ENCODE peak calls at places on chromosomes 7 and 10, in nine cellular contexts. M, R, N, O, V, Z, G, H and D are unnamed samples. For H3K4me1, the result is how much of the 10 kb centered on the place peaks cover.

GRCh38 chr10:75428434-75429158 is 2.8 kb upstream of the LRMDA start:
- DNase-seq in M (no peak), R (no peak), N (no peak), O (no peak), V (no peak), Z (peak), G (no peak), H (no peak), D (no peak)

GRCh38 chr10:102657984-102658724 is 13.9 kb downstream of the TRIM8 start:
- DNase-seq in M (peak), R (peak), N (peak), O (no peak), V (no peak), Z (no peak), G (no peak), H (no peak), D (no peak)

GRCh38 chr10:42753507-42754154 is 29.0 kb upstream of the BMS1 start:
- DNase-seq in M (no peak), R (peak), N (no peak), O (no peak), V (no peak), Z (no peak), G (peak), H (peak), D (peak)

GRCh38 chr7:142774826-142775225 is 4.1 kb downstream of the PRSS2 start:
- DNase-seq in M (no peak), R (no peak), N (no peak), O (no peak), V (no peak), Z (no peak), G (no peak), H (no peak), D (no peak)

GRCh38 chr7:80134105-80134535 is 511 bp upstream of the GNAI1 start:
- DNase-seq in M (peak), R (no peak), N (no peak), O (no peak), V (peak), Z (peak), G (no peak), H (no peak), D (no peak)

GRCh38 chr7:94421711-94422110 is 27.0 kb downstream of the COL1A2 start:
- DNase-seq in M (no peak), R (no peak), N (peak), O (no peak), V (no peak), Z (no peak), G (no peak), H (no peak), D (no peak)

GRCh38 chr7:32152576-32152975 is 82.4 kb upstream of the PDE1C start:
- DNase-seq in M (no peak), R (no peak), N (no peak), O (no peak), V (no peak), Z (no peak), G (no peak), H (no peak), D (no peak)

GRCh38 chr10:77036993-77037734 is 600.4 kb downstream of the KCNMA1 start:
- DNase-seq in M (no peak), R (no peak), N (peak), O (no peak), V (no peak), Z (no peak), G (peak), H (no peak), D (peak)

GRCh38 chr10:125030567-125031197 is 88.8 kb downstream of the ZRANB1 start:
- DNase-seq in M (no peak), R (no peak), N (no peak), O (no peak), V (no peak), Z (peak), G (no peak), H (peak), D (no peak)

GRCh38 chr10:110636932-110637557 is 7.1 kb upstream of the RBM20 start:
- DNase-seq in M (no peak), R (no peak), N (no peak), O (no peak), V (no peak), Z (no peak), G (no peak), H (no peak), D (peak)

GRCh38 chr7:149772821-149773425 is 465 bp downstream of the ZNF467 start:
- DNase-seq in M (no peak), R (peak), N (no peak), O (peak), V (no peak), Z (no peak), G (no peak), H (no peak), D (no peak)

GRCh38 chr10:128000660-128001059 is 93.8 kb downstream of the PTPRE start:
- DNase-seq in M (no peak), R (no peak), N (no peak), O (no peak), V (no peak), Z (peak), G (no peak), H (no peak), D (no peak)

GRCh38 chr7:74404741-74405140 is 49.0 kb upstream of the GTF2IRD1 start:
- DNase-seq in M (no peak), R (no peak), N (no peak), O (no peak), V (no peak), Z (no peak), G (no peak), H (no peak), D (no peak)

GRCh38 chr7:8567626-8568025 is 134.2 kb downstream of the NXPH1 start:
- DNase-seq in M (no peak), R (no peak), N (no peak), O (no peak), V (no peak), Z (no peak), G (no peak), H (no peak), D (no peak)

GRCh38 chr10:71216751-71217265 is 4.4 kb downstream of the UNC5B start:
- DNase-seq in M (no peak), R (peak), N (no peak), O (no peak), V (no peak), Z (peak), G (no peak), H (peak), D (no peak)

GRCh38 chr7:46145412-46145811 is 224.3 kb upstream of the IGFBP3 start:
- DNase-seq in M (no peak), R (no peak), N (peak), O (no peak), V (no peak), Z (peak), G (peak), H (no peak), D (peak)

GRCh38 chr7:46146454-46147255 is 225.6 kb upstream of the IGFBP3 start:
- DNase-seq in M (no peak), R (no peak), N (peak), O (no peak), V (no peak), Z (no peak), G (no peak), H (peak), D (no peak)

GRCh38 chr7:46150202-46150601 is 229.1 kb upstream of the IGFBP3 start:
- DNase-seq in M (no peak), R (no peak), N (no peak), O (no peak), V (no peak), Z (no peak), G (no peak), H (no peak), D (no peak)

GRCh38 chr7:46150721-46151120 is 229.6 kb upstream of the IGFBP3 start:
- DNase-seq in M (no peak), R (no peak), N (no peak), O (no peak), V (no peak), Z (no peak), G (no peak), H (no peak), D (no peak)

DNA sequence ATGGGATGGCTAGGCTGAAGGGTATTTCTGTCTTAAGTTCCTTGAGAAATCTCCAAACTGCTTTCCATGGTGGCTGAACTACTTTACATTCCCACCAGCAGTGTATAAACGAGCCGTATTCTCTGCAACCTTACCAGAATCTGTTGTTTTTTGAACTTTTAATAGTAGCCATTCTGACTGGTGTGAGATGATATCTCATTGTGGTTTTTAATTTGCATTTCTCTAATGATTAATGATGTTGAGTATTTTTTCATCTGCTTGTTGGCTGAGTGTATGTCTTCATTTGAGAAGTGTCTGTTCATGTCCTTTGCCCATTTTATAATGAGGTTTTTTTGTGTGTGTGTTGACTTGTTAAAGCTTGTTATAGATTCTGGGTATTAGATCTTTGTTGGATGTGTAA is 226.8 kb upstream of the IGFBP3 start:
- DNase-seq in M (no peak), R (no peak), N (no peak), O (no peak), V (no peak), Z (no peak), G (no peak), H (no peak), D (no peak)
- H3K4me1 ChIP-seq in M (under half), R (under half), N (under half), O (under half), V (under half), Z (under half), G (under half), H (under half), D (under half)

DNA sequence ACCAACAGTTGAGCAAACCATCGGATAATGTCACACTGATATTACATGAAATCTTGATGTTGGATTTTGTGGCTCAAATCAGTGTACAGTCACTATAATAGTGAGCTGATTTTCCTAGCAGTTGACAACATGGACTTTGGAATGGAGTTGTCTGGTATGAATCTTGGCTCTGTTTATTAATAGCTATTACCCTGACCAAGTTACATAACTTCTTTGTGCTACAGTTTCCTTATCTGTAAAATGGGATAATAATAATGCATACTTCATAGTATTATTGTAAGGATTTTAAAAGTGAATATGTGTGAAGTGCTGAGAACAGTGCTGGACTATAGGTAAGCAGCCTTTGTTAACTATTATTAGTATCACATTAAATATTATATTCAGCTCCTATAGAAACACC is 26.1 kb upstream of the ANLN start:
- DNase-seq in M (no peak), R (no peak), N (no peak), O (no peak), V (no peak), Z (no peak), G (no peak), H (no peak), D (no peak)
- H3K4me3 ChIP-seq in M (no peak), R (no peak), N (no peak), O (no peak), V (no peak), Z (no peak), G (no peak), H (no peak), D (no peak)

DNA sequence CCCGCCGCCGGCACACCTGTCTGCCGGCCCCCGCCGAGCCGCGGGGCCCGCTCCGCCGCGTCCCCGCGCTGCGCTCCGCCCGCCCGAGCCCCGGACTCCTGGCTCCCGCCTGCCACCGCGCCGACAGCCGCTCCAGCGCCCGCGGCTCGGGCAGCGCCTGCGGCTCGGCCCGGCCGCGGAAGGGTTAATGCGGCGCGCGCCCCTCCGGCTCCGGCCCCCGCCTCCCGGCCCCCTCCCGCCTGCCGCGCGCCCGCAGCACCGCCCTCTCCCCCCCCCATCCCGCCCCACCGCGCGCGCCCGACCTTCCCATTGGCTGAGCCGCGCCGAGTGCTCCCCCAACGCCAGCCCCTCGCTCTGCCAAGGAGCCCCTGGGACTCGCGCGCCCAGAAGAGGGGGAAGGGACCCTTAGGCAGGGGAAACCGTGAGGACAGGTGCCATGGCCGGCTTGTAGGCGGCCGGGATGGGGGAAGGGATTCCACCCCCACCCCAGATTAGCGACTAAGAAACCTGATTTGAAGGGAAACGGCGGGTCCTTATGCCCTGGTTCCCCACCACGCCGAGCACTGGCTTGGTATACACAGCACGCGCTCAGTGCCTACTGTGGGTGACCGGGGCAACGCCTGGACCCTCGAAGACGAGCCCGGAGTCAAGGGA is at the start of gene KCNH2:
- DNase-seq in M (no peak), R (no peak), N (no peak), O (peak), V (no peak), Z (no peak), G (peak), H (no peak), D (peak)
- H3K4me1 ChIP-seq in M (under half), R (under half), N (under half), O (under half), V (under half), Z (under half), G (under half), H (under half), D (under half)

GRCh38 chr7:134601459-134601858 is 45.2 kb upstream of the BPGM start:
- DNase-seq in M (no peak), R (no peak), N (no peak), O (no peak), V (no peak), Z (no peak), G (no peak), H (no peak), D (no peak)

GRCh38 chr7:134599371-134599770 is 47.3 kb upstream of the BPGM start:
- DNase-seq in M (no peak), R (no peak), N (peak), O (no peak), V (no peak), Z (no peak), G (no peak), H (no peak), D (peak)

GRCh38 chr7:134605978-134606923 is 40.4 kb upstream of the BPGM start:
- DNase-seq in M (peak), R (peak), N (peak), O (peak), V (peak), Z (peak), G (peak), H (no peak), D (peak)

DNA sequence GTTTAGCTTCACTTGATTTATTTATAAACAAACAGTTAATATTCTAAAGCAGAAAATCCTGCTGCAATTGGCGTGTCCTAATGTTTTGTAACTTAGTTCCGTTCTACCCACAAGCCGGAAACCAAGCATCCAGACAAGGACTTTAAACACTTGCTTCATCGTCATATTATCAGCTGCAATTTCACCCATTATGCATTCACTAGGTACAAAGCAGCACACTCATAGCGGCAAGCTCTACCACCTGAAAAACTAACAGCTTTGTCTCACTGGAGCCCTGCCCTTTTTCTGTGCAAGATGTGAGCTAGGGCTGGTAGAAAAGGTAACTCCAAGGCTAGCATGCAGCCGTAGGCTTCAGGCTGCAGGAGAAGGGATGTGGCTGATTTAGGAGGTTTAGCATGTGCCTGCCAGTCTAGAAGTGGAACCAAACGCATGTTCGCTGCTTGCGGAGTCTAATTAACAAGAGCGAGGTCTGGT is 43.7 kb upstream of the BPGM start:
- DNase-seq in M (no peak), R (no peak), N (peak), O (no peak), V (no peak), Z (no peak), G (no peak), H (no peak), D (peak)
- H3K4me3 ChIP-seq in M (no peak), R (no peak), N (no peak), O (no peak), V (peak), Z (no peak), G (no peak), H (no peak), D (peak)

GRCh38 chr10:21049482-21049881 is 152.4 kb upstream of the NEBL start:
- DNase-seq in M (no peak), R (no peak), N (no peak), O (no peak), V (no peak), Z (no peak), G (no peak), H (no peak), D (no peak)

GRCh38 chr10:21048086-21048485 is 151.0 kb upstream of the NEBL start:
- DNase-seq in M (no peak), R (no peak), N (no peak), O (no peak), V (no peak), Z (no peak), G (no peak), H (no peak), D (no peak)

GRCh38 chr10:21047511-21047910 is 150.4 kb upstream of the NEBL start:
- DNase-seq in M (no peak), R (no peak), N (no peak), O (no peak), V (no peak), Z (no peak), G (no peak), H (no peak), D (no peak)

GRCh38 chr10:21042536-21042935 is 145.4 kb upstream of the NEBL start:
- DNase-seq in M (no peak), R (no peak), N (peak), O (no peak), V (no peak), Z (no peak), G (no peak), H (no peak), D (no peak)

GRCh38 chr10:21047096-21047495 is 150.0 kb upstream of the NEBL start:
- DNase-seq in M (no peak), R (no peak), N (no peak), O (no peak), V (no peak), Z (no peak), G (no peak), H (no peak), D (no peak)
- H3K4me1 ChIP-seq in M (under half), R (under half), N (under half), O (under half), V (under half), Z (under half), G (under half), H (under half), D (under half)

GRCh38 chr7:117873933-117874530 is 791 bp upstream of the CTTNBP2 start:
- DNase-seq in M (no peak), R (no peak), N (no peak), O (no peak), V (no peak), Z (no peak), G (no peak), H (no peak), D (no peak)

GRCh38 chr7:117871778-117872538 is 1.3 kb downstream of the CTTNBP2 start:
- DNase-seq in M (no peak), R (no peak), N (no peak), O (no peak), V (no peak), Z (peak), G (peak), H (peak), D (no peak)

GRCh38 chr7:117872565-117873055 is 631 bp downstream of the CTTNBP2 start:
- DNase-seq in M (peak), R (no peak), N (no peak), O (no peak), V (peak), Z (peak), G (peak), H (peak), D (no peak)

GRCh38 chr7:117873056-117873932 is at the start of gene CTTNBP2:
- DNase-seq in M (peak), R (peak), N (peak), O (no peak), V (peak), Z (peak), G (peak), H (peak), D (peak)

GRCh38 chr7:117875566-117875965 is 2.3 kb upstream of the CTTNBP2 start:
- DNase-seq in M (no peak), R (no peak), N (no peak), O (no peak), V (no peak), Z (peak), G (peak), H (no peak), D (no peak)
- H3K4me3 ChIP-seq in M (no peak), R (no peak), N (no peak), O (no peak), V (no peak), Z (no peak), G (no peak), H (no peak), D (no peak)